ENCODE peak calls at places on chromosomes 2 and 18, in nine cellular contexts. Z is hippocampal formation; G is cardiac fibroblast; I is pons; M is iris pigment epithelial cell; F is posterior cingulate gyrus; B is activated CD4-positive, alpha-beta T cell treated with anti-CD3 and anti-CD28 coated beads, Interleukin-2, amount 10 ng/mL, durations not matched to agents 24 days and 14 days; N is astrocyte of the spinal cord; D is SIG-M5. O is an unnamed sample.

GRCh38 chr2:1512321-1513289 is 99.3 kb downstream of the TPO start:
- DNase-seq in M (no peak), Z (no peak), G (no peak), I (no peak), D (no peak), B (no peak), N (no peak), F (peak), O (no peak)

GRCh38 chr2:109438773-109439191 is 175.0 kb downstream of the SEPTIN10 start:
- DNase-seq in D (no peak), M (peak), G (peak), Z (peak), B (no peak), I (peak), N (peak), F (peak), O (no peak)

GRCh38 chr18:44231936-44232335 is 448.8 kb upstream of the SETBP1 start:
- DNase-seq in F (no peak), D (no peak), N (no peak), G (no peak), I (no peak), B (no peak), Z (no peak), M (no peak), O (no peak)

GRCh38 chr18:25815659-25816058 is 274.8 kb downstream of the SS18 start:
- DNase-seq in D (no peak), N (peak), M (no peak), F (no peak), Z (no peak), G (no peak), B (no peak), I (no peak), O (no peak)

GRCh38 chr2:145197944-145198343 is 678.0 kb upstream of the ZEB2 start:
- DNase-seq in Z (no peak), D (no peak), B (no peak), I (no peak), F (no peak), M (no peak), G (no peak), N (no peak), O (peak)

GRCh38 chr18:63511285-63511684 is 30.9 kb upstream of the SERPINB12 start:
- DNase-seq in G (peak), B (peak), M (peak), I (peak), F (no peak), D (no peak), Z (peak), N (peak), O (peak)

GRCh38 chr18:35010983-35011382 is 30.2 kb upstream of the MAPRE2 start:
- DNase-seq in I (no peak), N (no peak), B (no peak), M (no peak), G (no peak), D (no peak), Z (no peak), F (peak), O (no peak)

GRCh38 chr18:10926565-10927194 is 222.7 kb downstream of the PIEZO2 start:
- DNase-seq in I (no peak), F (no peak), Z (no peak), B (no peak), G (peak), M (peak), D (no peak), N (peak), O (no peak)

GRCh38 chr2:88448248-88448647 is 4.2 kb downstream of the FOXI3 start:
- DNase-seq in D (no peak), N (no peak), Z (no peak), F (peak), I (no peak), B (no peak), M (no peak), G (no peak), O (no peak)

O was measured in NCI-H2171 treated with DMSO at 0.1 percent for 48 hours.